ENCODE peak calls at places on chromosomes 2 and 18, in six cellular contexts. One of them, this sample, is unnamed.

GRCh38 chr2:174051741-174052638 is 86.8 kb upstream of the SP3 start:
- DNase-seq in mesothelial cell of epicardium: peak
- DNase-seq in D721Med: no peak
- DNase-seq in LNCaP clone FGC: no peak
- DNase-seq in AG10803: peak
- DNase-seq in GM12865: no peak
- DNase-seq in this sample: no peak

GRCh38 chr2:200466703-200467418 is 43.0 kb downstream of the KCTD18 start:
- DNase-seq in D721Med: no peak
- DNase-seq in GM12865: no peak
- DNase-seq in LNCaP clone FGC: no peak
- DNase-seq in mesothelial cell of epicardium: no peak
- DNase-seq in AG10803: peak
- DNase-seq in this sample: no peak

GRCh38 chr2:157764386-157764785 is 111.7 kb downstream of the ACVR1 start:
- DNase-seq in LNCaP clone FGC: peak
- DNase-seq in mesothelial cell of epicardium: no peak
- DNase-seq in GM12865: no peak
- DNase-seq in D721Med: no peak
- DNase-seq in AG10803: no peak
- DNase-seq in this sample: no peak

GRCh38 chr2:95106081-95106480 is 15.5 kb downstream of the MRPS5 start:
- DNase-seq in mesothelial cell of epicardium: no peak
- DNase-seq in D721Med: no peak
- DNase-seq in LNCaP clone FGC: no peak
- DNase-seq in GM12865: no peak
- DNase-seq in AG10803: no peak
- DNase-seq in this sample: no peak

GRCh38 chr2:37377187-37377532 is 32.7 kb downstream of the QPCT start:
- DNase-seq in mesothelial cell of epicardium: no peak
- DNase-seq in LNCaP clone FGC: no peak
- DNase-seq in D721Med: no peak
- DNase-seq in GM12865: peak
- DNase-seq in AG10803: peak
- DNase-seq in this sample: no peak

GRCh38 chr2:128312411-128312810 is 6.3 kb downstream of the HS6ST1 start:
- DNase-seq in GM12865: no peak
- DNase-seq in D721Med: no peak
- DNase-seq in AG10803: no peak
- DNase-seq in LNCaP clone FGC: no peak
- DNase-seq in mesothelial cell of epicardium: no peak
- DNase-seq in this sample: no peak

GRCh38 chr2:25103287-25103871 is 61.5 kb downstream of the EFR3B start:
- DNase-seq in mesothelial cell of epicardium: no peak
- DNase-seq in D721Med: no peak
- DNase-seq in AG10803: peak
- DNase-seq in GM12865: no peak
- DNase-seq in LNCaP clone FGC: no peak
- DNase-seq in this sample: no peak

GRCh38 chr18:47936975-47937374 is 6.5 kb upstream of the SMAD2 start:
- DNase-seq in D721Med: no peak
- DNase-seq in mesothelial cell of epicardium: no peak
- DNase-seq in LNCaP clone FGC: no peak
- DNase-seq in AG10803: no peak
- DNase-seq in GM12865: no peak
- DNase-seq in this sample: no peak

GRCh38 chr2:46298522-46299351 is 1.5 kb downstream of the EPAS1 start:
- DNase-seq in D721Med: peak
- DNase-seq in mesothelial cell of epicardium: peak
- DNase-seq in GM12865: no peak
- DNase-seq in AG10803: peak
- DNase-seq in LNCaP clone FGC: no peak
- DNase-seq in this sample: no peak

GRCh38 chr2:64945973-64946736 is 43.0 kb upstream of the SLC1A4 start:
- DNase-seq in mesothelial cell of epicardium: no peak
- DNase-seq in GM12865: peak
- DNase-seq in D721Med: no peak
- DNase-seq in AG10803: peak
- DNase-seq in LNCaP clone FGC: no peak
- DNase-seq in this sample: no peak

GRCh38 chr2:45458909-45459563 is 152.0 kb downstream of the SRBD1 start:
- DNase-seq in GM12865: no peak
- DNase-seq in LNCaP clone FGC: peak
- DNase-seq in AG10803: peak
- DNase-seq in D721Med: no peak
- DNase-seq in mesothelial cell of epicardium: no peak
- DNase-seq in this sample: no peak

GRCh38 chr2:25994509-25994908 is 12.2 kb upstream of the KIF3C start:
- DNase-seq in GM12865: no peak
- DNase-seq in LNCaP clone FGC: no peak
- DNase-seq in AG10803: no peak
- DNase-seq in D721Med: no peak
- DNase-seq in mesothelial cell of epicardium: no peak
- DNase-seq in this sample: no peak

GRCh38 chr2:68537872-68538271 is 70.5 kb downstream of the APLF start:
- DNase-seq in GM12865: no peak
- DNase-seq in mesothelial cell of epicardium: no peak
- DNase-seq in LNCaP clone FGC: no peak
- DNase-seq in D721Med: no peak
- DNase-seq in AG10803: peak
- DNase-seq in this sample: no peak

GRCh38 chr2:205811387-205811786 is 129.1 kb downstream of the NRP2 start:
- DNase-seq in LNCaP clone FGC: no peak
- DNase-seq in D721Med: no peak
- DNase-seq in GM12865: no peak
- DNase-seq in AG10803: peak
- DNase-seq in mesothelial cell of epicardium: no peak
- DNase-seq in this sample: no peak

GRCh38 chr2:27211943-27212625 is at the start of the genes ATRAID and SLC5A6:
- DNase-seq in mesothelial cell of epicardium: peak
- DNase-seq in D721Med: peak
- DNase-seq in AG10803: peak
- DNase-seq in LNCaP clone FGC: peak
- DNase-seq in GM12865: peak
- DNase-seq in this sample: peak

GRCh38 chr18:37238271-37238670 is 327.3 kb downstream of the CELF4 start:
- DNase-seq in AG10803: no peak
- DNase-seq in GM12865: no peak
- DNase-seq in LNCaP clone FGC: no peak
- DNase-seq in D721Med: no peak
- DNase-seq in mesothelial cell of epicardium: no peak
- DNase-seq in this sample: no peak

GRCh38 chr2:68263632-68264031 is 11.3 kb upstream of the PPP3R1 start:
- DNase-seq in mesothelial cell of epicardium: no peak
- DNase-seq in GM12865: no peak
- DNase-seq in AG10803: no peak
- DNase-seq in LNCaP clone FGC: no peak
- DNase-seq in D721Med: no peak
- DNase-seq in this sample: no peak

GRCh38 chr2:56613917-56614316 is 430.1 kb downstream of the CCDC85A start:
- DNase-seq in GM12865: no peak
- DNase-seq in LNCaP clone FGC: no peak
- DNase-seq in mesothelial cell of epicardium: no peak
- DNase-seq in AG10803: peak
- DNase-seq in D721Med: no peak
- DNase-seq in this sample: no peak

GRCh38 chr2:151766421-151767153 is 32.3 kb upstream of the NEB start:
- DNase-seq in D721Med: no peak
- DNase-seq in GM12865: peak
- DNase-seq in AG10803: no peak
- DNase-seq in mesothelial cell of epicardium: no peak
- DNase-seq in LNCaP clone FGC: no peak
- DNase-seq in this sample: no peak

GRCh38 chr2:166060191-166060590 is 67.6 kb downstream of the SCN1A start:
- DNase-seq in D721Med: no peak
- DNase-seq in mesothelial cell of epicardium: no peak
- DNase-seq in GM12865: no peak
- DNase-seq in AG10803: no peak
- DNase-seq in LNCaP clone FGC: no peak
- DNase-seq in this sample: no peak

GRCh38 chr2:232882505-232883115 is 12.5 kb downstream of the SNORC start:
- DNase-seq in D721Med: no peak
- DNase-seq in AG10803: no peak
- DNase-seq in mesothelial cell of epicardium: no peak
- DNase-seq in GM12865: no peak
- DNase-seq in LNCaP clone FGC: no peak
- DNase-seq in this sample: no peak

GRCh38 chr18:644395-645004 is 13.0 kb upstream of the TYMS start:
- DNase-seq in D721Med: no peak
- DNase-seq in GM12865: no peak
- DNase-seq in AG10803: no peak
- DNase-seq in LNCaP clone FGC: no peak
- DNase-seq in mesothelial cell of epicardium: no peak
- DNase-seq in this sample: no peak

GRCh38 chr2:203579131-203579643 is 44.1 kb upstream of the RAPH1 start:
- DNase-seq in LNCaP clone FGC: peak
- DNase-seq in GM12865: peak
- DNase-seq in mesothelial cell of epicardium: no peak
- DNase-seq in AG10803: peak
- DNase-seq in D721Med: no peak
- DNase-seq in this sample: no peak

GRCh38 chr2:47631840-47632398 is 151.0 kb upstream of the MSH6 start:
- DNase-seq in mesothelial cell of epicardium: no peak
- DNase-seq in D721Med: no peak
- DNase-seq in GM12865: no peak
- DNase-seq in LNCaP clone FGC: no peak
- DNase-seq in AG10803: peak
- DNase-seq in this sample: no peak

GRCh38 chr2:96859338-96859649 is 1.5 kb upstream of the ANKRD39 start:
- DNase-seq in D721Med: no peak
- DNase-seq in mesothelial cell of epicardium: no peak
- DNase-seq in GM12865: no peak
- DNase-seq in AG10803: no peak
- DNase-seq in LNCaP clone FGC: no peak
- DNase-seq in this sample: peak

GRCh38 chr18:4639628-4640310 is 184.7 kb upstream of the DLGAP1 start:
- DNase-seq in D721Med: no peak
- DNase-seq in mesothelial cell of epicardium: no peak
- DNase-seq in AG10803: no peak
- DNase-seq in LNCaP clone FGC: no peak
- DNase-seq in GM12865: peak
- DNase-seq in this sample: no peak

GRCh38 chr2:21033237-21034155 is 10.4 kb downstream of the APOB start:
- DNase-seq in D721Med: no peak
- DNase-seq in GM12865: no peak
- DNase-seq in LNCaP clone FGC: no peak
- DNase-seq in mesothelial cell of epicardium: no peak
- DNase-seq in AG10803: no peak
- DNase-seq in this sample: no peak

GRCh38 chr18:46419391-46420141 is 237.5 kb downstream of the LOXHD1 start:
- DNase-seq in GM12865: peak
- DNase-seq in D721Med: no peak
- DNase-seq in AG10803: no peak
- DNase-seq in mesothelial cell of epicardium: no peak
- DNase-seq in LNCaP clone FGC: no peak
- DNase-seq in this sample: no peak

GRCh38 chr2:172328103-172328835 is 99.1 kb upstream of the ITGA6 start:
- DNase-seq in AG10803: peak
- DNase-seq in mesothelial cell of epicardium: no peak
- DNase-seq in GM12865: no peak
- DNase-seq in D721Med: no peak
- DNase-seq in LNCaP clone FGC: no peak
- DNase-seq in this sample: no peak

GRCh38 chr2:155266579-155266978 is 568.1 kb downstream of the KCNJ3 start:
- DNase-seq in D721Med: no peak
- DNase-seq in AG10803: no peak
- DNase-seq in GM12865: peak
- DNase-seq in LNCaP clone FGC: no peak
- DNase-seq in mesothelial cell of epicardium: no peak
- DNase-seq in this sample: no peak
- TF ChIP-seq CTCF in D721Med: no peak
- TF ChIP-seq CTCF in AG10803: no peak
- TF ChIP-seq CTCF in GM12865: peak
- TF ChIP-seq CTCF in LNCaP clone FGC: peak
- TF ChIP-seq CTCF in mesothelial cell of epicardium: no peak
- TF ChIP-seq CTCF in this sample: peak

DNA sequence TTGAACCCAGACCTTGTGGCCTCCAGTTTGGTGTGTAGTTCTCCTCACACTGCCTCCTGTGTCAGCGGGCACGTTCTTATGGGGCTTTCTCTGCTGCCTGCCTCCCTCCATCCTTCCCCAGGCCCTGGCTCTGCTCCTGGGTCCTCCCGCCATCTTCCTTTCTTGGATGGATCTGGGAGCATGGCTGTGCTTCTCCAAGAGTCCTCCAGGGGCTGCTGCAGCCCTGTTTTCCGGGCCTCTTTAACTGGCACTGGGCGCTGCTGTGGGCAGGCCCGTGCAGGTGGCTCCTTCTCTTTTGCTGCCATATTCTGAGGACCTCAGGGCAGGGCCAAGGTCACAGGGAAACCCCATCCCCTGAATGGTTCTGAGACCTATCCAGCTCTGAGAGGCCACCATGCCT is 17.8 kb downstream of the THNSL2 start:
- DNase-seq in D721Med: no peak
- DNase-seq in AG10803: no peak
- DNase-seq in GM12865: peak
- DNase-seq in LNCaP clone FGC: no peak
- DNase-seq in mesothelial cell of epicardium: no peak
- DNase-seq in this sample: no peak
- TF ChIP-seq CTCF in D721Med: peak
- TF ChIP-seq CTCF in AG10803: peak
- TF ChIP-seq CTCF in GM12865: peak
- TF ChIP-seq CTCF in LNCaP clone FGC: peak
- TF ChIP-seq CTCF in mesothelial cell of epicardium: no peak
- TF ChIP-seq CTCF in this sample: peak

DNA sequence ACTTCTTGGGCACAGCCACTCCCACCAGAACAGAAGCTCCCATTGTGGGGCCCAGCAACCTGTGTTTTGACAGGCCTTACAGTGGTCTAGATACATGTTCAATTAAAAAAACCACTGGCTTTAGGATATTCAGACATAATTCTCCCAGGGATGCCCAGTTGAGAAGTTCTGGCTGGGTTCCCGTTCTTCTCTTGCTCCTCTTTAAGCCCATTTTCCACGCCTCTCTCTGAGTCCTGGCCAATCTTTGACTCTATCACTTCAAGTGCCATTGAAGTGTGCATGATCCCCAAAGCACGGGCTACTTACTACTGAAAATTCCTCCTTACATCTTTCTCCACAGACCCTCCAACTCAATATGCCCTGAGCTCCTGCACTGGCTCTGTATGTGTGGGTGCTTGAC is 17.5 kb upstream of the SULT1C3 start:
- DNase-seq in GM12865: no peak
- DNase-seq in AG10803: no peak
- DNase-seq in mesothelial cell of epicardium: no peak
- DNase-seq in D721Med: no peak
- DNase-seq in LNCaP clone FGC: no peak
- DNase-seq in this sample: no peak
- TF ChIP-seq CTCF in GM12865: no peak
- TF ChIP-seq CTCF in AG10803: no peak
- TF ChIP-seq CTCF in mesothelial cell of epicardium: no peak
- TF ChIP-seq CTCF in D721Med: no peak
- TF ChIP-seq CTCF in LNCaP clone FGC: no peak
- TF ChIP-seq CTCF in this sample: no peak

DNA sequence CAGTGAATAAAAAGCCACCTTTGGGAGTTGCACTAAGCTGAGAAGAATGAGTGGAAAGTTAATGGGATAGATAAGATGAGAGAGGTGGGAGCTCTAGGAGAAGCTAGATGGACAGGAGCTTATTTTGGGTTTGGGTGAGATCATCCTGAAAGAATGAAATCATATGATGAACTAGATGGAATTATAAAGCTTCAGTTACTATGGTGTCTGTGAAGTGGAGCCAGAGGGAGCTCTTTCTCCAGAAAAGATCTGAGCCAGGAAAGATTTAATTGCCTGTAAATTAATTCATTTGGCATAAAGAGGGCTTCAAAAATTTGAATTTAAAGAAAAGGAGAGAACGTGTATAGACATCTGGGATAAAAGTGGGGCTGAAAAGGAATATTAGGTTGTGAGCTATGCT is 10.3 kb downstream of the DNAH6 start:
- DNase-seq in LNCaP clone FGC: no peak
- DNase-seq in GM12865: no peak
- DNase-seq in mesothelial cell of epicardium: no peak
- DNase-seq in AG10803: peak
- DNase-seq in D721Med: no peak
- DNase-seq in this sample: no peak
- TF ChIP-seq CTCF in LNCaP clone FGC: peak
- TF ChIP-seq CTCF in GM12865: no peak
- TF ChIP-seq CTCF in mesothelial cell of epicardium: no peak
- TF ChIP-seq CTCF in AG10803: peak
- TF ChIP-seq CTCF in D721Med: peak
- TF ChIP-seq CTCF in this sample: no peak